ENCODE peak calls at places on chromosome 6, in five cellular contexts. F is HepG2, W is BE2C, G is HFF-Myc, Z is AG04450. A is an unnamed sample.

GRCh38 chr6:14542670-14543366 is 425.2 kb downstream of the CD83 start:
- DNase-seq in F (no peak), W (peak), G (peak), Z (peak), A (no peak)

GRCh38 chr6:52598123-52598823 is 21.4 kb upstream of the TRAM2 start:
- DNase-seq in F (peak), W (peak), G (no peak), Z (no peak), A (no peak)

GRCh38 chr6:63804381-63804956 is 168.9 kb downstream of the PHF3 start:
- DNase-seq in F (no peak), W (peak), G (peak), Z (peak), A (peak)

GRCh38 chr6:15332441-15332840 is 86.6 kb downstream of the JARID2 start:
- DNase-seq in F (no peak), W (no peak), G (no peak), Z (peak), A (no peak)

GRCh38 chr6:116615937-116616756 is at the start of gene RSPH4A:
- DNase-seq in F (peak), W (peak), G (peak), Z (peak), A (peak)

GRCh38 chr6:65126667-65127066 is 580.4 kb downstream of the EYS start:
- DNase-seq in F (no peak), W (no peak), G (no peak), Z (no peak), A (no peak)

GRCh38 chr6:55276745-55277627 is 50.3 kb upstream of the GFRAL start:
- DNase-seq in F (peak), W (peak), G (peak), Z (peak), A (peak)

GRCh38 chr6:22959571-22959970 is 390.2 kb downstream of the HDGFL1 start:
- DNase-seq in F (no peak), W (no peak), G (no peak), Z (no peak), A (no peak)

GRCh38 chr6:110217255-110217654 is 37.0 kb downstream of the CDC40 start:
- DNase-seq in F (no peak), W (no peak), G (no peak), Z (peak), A (no peak)

GRCh38 chr6:128580224-128581110 is 60.1 kb upstream of the PTPRK start:
- DNase-seq in F (no peak), W (no peak), G (no peak), Z (no peak), A (no peak)

DNA sequence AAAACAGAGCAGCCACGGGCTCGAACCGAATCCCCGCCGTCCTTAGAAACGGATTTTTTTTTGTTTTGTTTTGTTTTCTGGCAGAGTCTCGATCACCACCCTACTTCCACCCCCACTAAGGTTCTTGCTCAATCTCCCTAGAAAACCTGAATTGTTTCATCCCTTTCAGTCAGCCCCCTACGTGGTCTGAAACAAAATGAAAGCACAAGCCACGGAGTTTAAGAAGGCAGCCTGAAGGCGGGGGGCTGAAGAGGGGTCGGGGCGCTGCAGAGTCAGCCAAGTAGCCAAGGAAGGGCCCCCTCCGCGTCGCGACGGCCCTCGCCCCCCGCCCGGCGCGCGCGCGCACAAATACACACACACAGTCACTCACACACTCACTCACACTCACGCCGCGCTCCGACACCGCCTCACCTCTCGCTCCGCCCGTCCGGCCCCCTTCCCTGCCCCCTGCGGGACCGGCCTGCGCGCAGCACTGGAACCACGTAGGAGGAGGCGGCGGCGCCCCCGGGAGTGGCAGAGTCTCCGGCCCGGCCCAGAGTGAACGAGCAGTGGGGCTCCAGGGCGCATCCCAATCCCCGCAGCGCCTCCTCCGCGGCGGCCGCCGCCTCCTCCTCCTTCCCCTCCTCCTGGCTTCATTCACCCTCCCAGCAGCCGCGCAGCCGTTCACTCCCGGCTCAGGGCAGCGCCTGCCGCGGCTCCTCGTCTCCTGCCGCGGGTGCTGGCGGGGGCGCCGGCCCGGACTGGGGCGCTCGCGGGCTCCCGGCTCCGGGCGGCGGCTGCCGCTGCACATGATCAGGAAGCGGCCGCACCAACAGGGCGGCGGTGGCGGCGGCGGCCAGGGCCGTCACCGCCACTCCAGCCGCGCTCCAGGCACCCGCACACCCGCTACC is 1.4 kb downstream of the ATXN1 start:
- DNase-seq in F (peak), W (peak), G (no peak), Z (peak), A (peak)
- TF ChIP-seq CTCF in F (peak), W (no peak), G (no peak), Z (peak), A (no peak)

DNA sequence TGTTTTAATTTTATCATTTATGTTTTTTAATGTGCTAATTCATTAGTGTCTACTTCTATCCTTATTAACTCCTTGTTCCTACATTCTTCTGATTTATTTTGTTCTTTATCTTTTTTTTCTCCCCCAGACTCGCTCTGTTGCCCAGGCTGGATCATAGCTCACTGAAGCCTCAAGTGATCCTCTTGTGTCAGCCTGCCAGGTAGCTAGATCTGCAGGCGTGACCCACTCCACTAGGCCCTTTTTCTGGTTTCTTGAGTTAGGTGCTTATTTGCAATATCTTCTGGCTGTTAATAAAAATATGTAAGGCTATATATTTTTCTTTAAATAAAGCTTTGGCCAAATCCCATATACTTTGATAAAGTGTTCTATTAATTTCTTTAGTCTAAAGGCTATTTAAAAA is 2.8 kb downstream of the TAF11 start:
- DNase-seq in F (no peak), W (no peak), G (no peak), Z (no peak), A (no peak)
- H3K4me3 ChIP-seq in F (no peak), W (no peak), G (no peak), Z (no peak), A (no peak)

GRCh38 chr6:160028487-160029275 is 59.8 kb downstream of the IGF2R start:
- DNase-seq in F (no peak), W (no peak), G (no peak), Z (no peak), A (no peak)
- TF ChIP-seq CTCF in F (no peak), W (no peak), G (peak), Z (no peak), A (no peak)

GRCh38 chr6:43307451-43308100 is 1.1 kb downstream of the CRIP3 start:
- DNase-seq in F (no peak), W (no peak), G (no peak), Z (no peak), A (no peak)
- H3K4me3 ChIP-seq in F (peak), W (no peak), G (no peak), Z (no peak), A (no peak)

DNA sequence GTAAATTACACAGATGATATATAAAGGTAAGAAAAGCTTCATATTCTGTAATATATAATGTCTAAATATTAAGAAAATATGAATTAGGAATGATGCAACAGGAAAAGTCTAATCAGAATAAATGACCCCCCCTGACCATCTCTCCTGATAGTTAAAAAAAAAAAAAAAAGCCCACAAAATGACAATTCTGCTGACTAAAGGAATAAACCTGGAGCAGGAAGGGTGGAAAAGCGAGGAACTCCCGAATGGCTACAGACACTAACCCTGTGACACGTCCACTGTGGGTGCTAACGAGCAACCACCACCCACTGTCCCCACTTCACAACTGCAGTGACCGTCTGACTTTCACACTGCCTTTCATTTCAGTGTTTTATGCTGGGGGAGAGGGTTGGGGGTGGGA is 67.6 kb upstream of the FOXQ1 start:
- DNase-seq in F (no peak), W (no peak), G (no peak), Z (no peak), A (no peak)
- TF ChIP-seq CTCF in F (no peak), W (no peak), G (no peak), Z (no peak), A (no peak)

GRCh38 chr6:149371154-149371553 is 28.9 kb upstream of the SUMO4 start:
- DNase-seq in F (peak), W (no peak), G (no peak), Z (no peak), A (no peak)

GRCh38 chr6:149368065-149368464 is 32.0 kb upstream of the SUMO4 start:
- DNase-seq in F (no peak), W (no peak), G (no peak), Z (no peak), A (no peak)

GRCh38 chr6:149366237-149366921 is 33.7 kb upstream of the SUMO4 start:
- DNase-seq in F (no peak), W (no peak), G (no peak), Z (no peak), A (no peak)

GRCh38 chr6:149373511-149373910 is 26.6 kb upstream of the SUMO4 start:
- DNase-seq in F (no peak), W (no peak), G (no peak), Z (no peak), A (no peak)

GRCh38 chr6:149372062-149372461 is 28.0 kb upstream of the SUMO4 start:
- DNase-seq in F (no peak), W (no peak), G (no peak), Z (no peak), A (no peak)
- H3K4me3 ChIP-seq in F (no peak), W (no peak), G (no peak), Z (no peak), A (no peak)

GRCh38 chr6:132264101-132264500 is 137.2 kb downstream of the MOXD1 start:
- DNase-seq in F (no peak), W (no peak), G (no peak), Z (no peak), A (no peak)

GRCh38 chr6:132261354-132261753 is 139.9 kb downstream of the MOXD1 start:
- DNase-seq in F (no peak), W (no peak), G (no peak), Z (no peak), A (no peak)

GRCh38 chr6:132257561-132257960 is 143.7 kb downstream of the MOXD1 start:
- DNase-seq in F (no peak), W (no peak), G (no peak), Z (no peak), A (no peak)

GRCh38 chr6:132256457-132256856 is 144.8 kb downstream of the MOXD1 start:
- DNase-seq in F (no peak), W (no peak), G (no peak), Z (no peak), A (no peak)

DNA sequence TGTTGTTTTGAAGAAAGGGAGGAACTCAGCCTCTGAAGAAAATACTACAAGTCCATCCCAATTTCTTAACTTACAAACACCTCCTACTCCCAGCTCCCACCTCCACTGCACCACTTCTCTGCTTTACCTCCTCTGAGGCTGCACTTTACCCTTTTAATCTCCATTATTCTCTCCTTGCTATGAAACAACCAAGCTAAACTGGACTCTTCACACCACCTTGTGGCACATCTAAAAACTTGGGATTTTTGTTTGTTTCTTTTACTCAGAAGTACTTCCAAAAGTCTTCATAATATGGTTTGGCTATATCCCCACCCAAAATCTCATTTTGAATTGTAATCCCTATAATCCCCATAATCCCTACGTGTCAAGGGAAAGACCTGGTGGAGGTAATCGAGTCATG is 142.2 kb downstream of the MOXD1 start:
- DNase-seq in F (peak), W (no peak), G (peak), Z (no peak), A (no peak)
- TF ChIP-seq CTCF in F (peak), W (peak), G (peak), Z (peak), A (peak)